ENCODE peak calls at places on chromosome 2, in eight cellular contexts. One of them, this sample, is unnamed.

GRCh38 chr2:74894261-74895030 is 60.5 kb downstream of the HK2 start:
- DNase-seq in C1 segment of cervical spinal cord: no peak
- DNase-seq in epithelial cell of proximal tubule: no peak
- DNase-seq in retinal pigment epithelial cell: no peak
- DNase-seq in PC-3: peak; percentile 63
- DNase-seq in Daoy: peak; percentile 62
- DNase-seq in dorsolateral prefrontal cortex: no peak
- DNase-seq in left ventricle myocardium inferior: no peak
- DNase-seq in this sample: no peak

GRCh38 chr2:55668956-55669355 is 24.7 kb downstream of the PNPT1 start:
- DNase-seq in epithelial cell of proximal tubule: no peak
- DNase-seq in C1 segment of cervical spinal cord: no peak
- DNase-seq in left ventricle myocardium inferior: no peak
- DNase-seq in PC-3: no peak
- DNase-seq in dorsolateral prefrontal cortex: no peak
- DNase-seq in retinal pigment epithelial cell: no peak
- DNase-seq in Daoy: no peak
- DNase-seq in this sample: no peak

GRCh38 chr2:207163053-207163814 is 2.5 kb downstream of the KLF7 start:
- DNase-seq in C1 segment of cervical spinal cord: no peak
- DNase-seq in epithelial cell of proximal tubule: peak; percentile 92
- DNase-seq in left ventricle myocardium inferior: no peak
- DNase-seq in dorsolateral prefrontal cortex: no peak
- DNase-seq in PC-3: peak; percentile 97
- DNase-seq in Daoy: peak; percentile 81
- DNase-seq in retinal pigment epithelial cell: peak; percentile 81
- DNase-seq in this sample: no peak

GRCh38 chr2:171878481-171878993 is 15.5 kb downstream of the SLC25A12 start:
- DNase-seq in C1 segment of cervical spinal cord: no peak
- DNase-seq in Daoy: peak; percentile 56
- DNase-seq in retinal pigment epithelial cell: no peak
- DNase-seq in PC-3: no peak
- DNase-seq in left ventricle myocardium inferior: no peak
- DNase-seq in epithelial cell of proximal tubule: no peak
- DNase-seq in dorsolateral prefrontal cortex: no peak
- DNase-seq in this sample: no peak

GRCh38 chr2:175181877-175182308 is 383 bp upstream of the ATP5MC3 start:
- DNase-seq in epithelial cell of proximal tubule: no peak
- DNase-seq in dorsolateral prefrontal cortex: no peak
- DNase-seq in PC-3: no peak
- DNase-seq in Daoy: no peak
- DNase-seq in retinal pigment epithelial cell: no peak
- DNase-seq in C1 segment of cervical spinal cord: no peak
- DNase-seq in left ventricle myocardium inferior: no peak
- DNase-seq in this sample: no peak

GRCh38 chr2:79935771-79936657 is 368.5 kb downstream of the LRRTM1 start:
- DNase-seq in retinal pigment epithelial cell: peak; percentile 52
- DNase-seq in epithelial cell of proximal tubule: no peak
- DNase-seq in Daoy: peak; percentile 3
- DNase-seq in PC-3: peak; percentile 58
- DNase-seq in left ventricle myocardium inferior: peak; percentile 14
- DNase-seq in C1 segment of cervical spinal cord: no peak
- DNase-seq in dorsolateral prefrontal cortex: peak; percentile 38
- DNase-seq in this sample: peak; percentile 35

GRCh38 chr2:128374001-128374710 is 55.5 kb upstream of the HS6ST1 start:
- DNase-seq in C1 segment of cervical spinal cord: no peak
- DNase-seq in retinal pigment epithelial cell: no peak
- DNase-seq in PC-3: no peak
- DNase-seq in Daoy: peak; percentile 29
- DNase-seq in left ventricle myocardium inferior: no peak
- DNase-seq in epithelial cell of proximal tubule: no peak
- DNase-seq in dorsolateral prefrontal cortex: no peak
- DNase-seq in this sample: no peak

GRCh38 chr2:241040081-241040803 is 41.8 kb downstream of the SNED1 start:
- DNase-seq in PC-3: no peak
- DNase-seq in dorsolateral prefrontal cortex: no peak
- DNase-seq in retinal pigment epithelial cell: no peak
- DNase-seq in left ventricle myocardium inferior: no peak
- DNase-seq in Daoy: no peak
- DNase-seq in epithelial cell of proximal tubule: no peak
- DNase-seq in C1 segment of cervical spinal cord: no peak
- DNase-seq in this sample: no peak

GRCh38 chr2:205902041-205902898 is 183.7 kb downstream of the INO80D start:
- DNase-seq in PC-3: peak; percentile 8
- DNase-seq in dorsolateral prefrontal cortex: no peak
- DNase-seq in C1 segment of cervical spinal cord: no peak
- DNase-seq in epithelial cell of proximal tubule: no peak
- DNase-seq in left ventricle myocardium inferior: no peak
- DNase-seq in retinal pigment epithelial cell: no peak
- DNase-seq in Daoy: peak; percentile 24
- DNase-seq in this sample: no peak

GRCh38 chr2:23427976-23428375 is 43.0 kb downstream of the KLHL29 start:
- DNase-seq in left ventricle myocardium inferior: no peak
- DNase-seq in Daoy: no peak
- DNase-seq in dorsolateral prefrontal cortex: no peak
- DNase-seq in PC-3: no peak
- DNase-seq in epithelial cell of proximal tubule: no peak
- DNase-seq in retinal pigment epithelial cell: no peak
- DNase-seq in C1 segment of cervical spinal cord: no peak
- DNase-seq in this sample: no peak

GRCh38 chr2:71261534-71261933 is 34.6 kb upstream of the PAIP2B start:
- DNase-seq in retinal pigment epithelial cell: no peak
- DNase-seq in left ventricle myocardium inferior: no peak
- DNase-seq in epithelial cell of proximal tubule: no peak
- DNase-seq in PC-3: no peak
- DNase-seq in dorsolateral prefrontal cortex: no peak
- DNase-seq in Daoy: no peak
- DNase-seq in C1 segment of cervical spinal cord: no peak
- DNase-seq in this sample: no peak

GRCh38 chr2:143193121-143193520 is 63.9 kb downstream of the ARHGAP15 start:
- DNase-seq in PC-3: no peak
- DNase-seq in left ventricle myocardium inferior: no peak
- DNase-seq in epithelial cell of proximal tubule: no peak
- DNase-seq in C1 segment of cervical spinal cord: no peak
- DNase-seq in dorsolateral prefrontal cortex: peak; percentile 33
- DNase-seq in Daoy: no peak
- DNase-seq in retinal pigment epithelial cell: no peak
- DNase-seq in this sample: no peak

GRCh38 chr2:7997279-7997678 is 684.6 kb upstream of the ID2 start:
- DNase-seq in C1 segment of cervical spinal cord: no peak
- DNase-seq in retinal pigment epithelial cell: no peak
- DNase-seq in left ventricle myocardium inferior: no peak
- DNase-seq in dorsolateral prefrontal cortex: no peak
- DNase-seq in Daoy: no peak
- DNase-seq in PC-3: no peak
- DNase-seq in epithelial cell of proximal tubule: no peak
- DNase-seq in this sample: no peak

GRCh38 chr2:226411727-226412360 is 387.8 kb downstream of the IRS1 start:
- DNase-seq in epithelial cell of proximal tubule: peak; percentile 94
- DNase-seq in retinal pigment epithelial cell: no peak
- DNase-seq in PC-3: peak; percentile 96
- DNase-seq in dorsolateral prefrontal cortex: no peak
- DNase-seq in Daoy: peak; percentile 55
- DNase-seq in left ventricle myocardium inferior: no peak
- DNase-seq in C1 segment of cervical spinal cord: no peak
- DNase-seq in this sample: no peak

GRCh38 chr2:63899639-63900038 is 57.9 kb downstream of the UGP2 start:
- DNase-seq in PC-3: no peak
- DNase-seq in left ventricle myocardium inferior: no peak
- DNase-seq in dorsolateral prefrontal cortex: no peak
- DNase-seq in Daoy: no peak
- DNase-seq in C1 segment of cervical spinal cord: no peak
- DNase-seq in retinal pigment epithelial cell: no peak
- DNase-seq in epithelial cell of proximal tubule: no peak
- DNase-seq in this sample: no peak

GRCh38 chr2:211103989-211104388 is 547.6 kb downstream of the CPS1 start:
- DNase-seq in epithelial cell of proximal tubule: no peak
- DNase-seq in Daoy: no peak
- DNase-seq in C1 segment of cervical spinal cord: no peak
- DNase-seq in PC-3: peak; percentile 31
- DNase-seq in dorsolateral prefrontal cortex: no peak
- DNase-seq in retinal pigment epithelial cell: no peak
- DNase-seq in left ventricle myocardium inferior: no peak
- DNase-seq in this sample: no peak

GRCh38 chr2:201260302-201260800 is at the start of gene CASP8:
- DNase-seq in epithelial cell of proximal tubule: no peak
- DNase-seq in retinal pigment epithelial cell: no peak
- DNase-seq in left ventricle myocardium inferior: no peak
- DNase-seq in C1 segment of cervical spinal cord: no peak
- DNase-seq in Daoy: peak; percentile 71
- DNase-seq in dorsolateral prefrontal cortex: no peak
- DNase-seq in PC-3: peak; percentile 35
- DNase-seq in this sample: peak; percentile 89

GRCh38 chr2:160440888-160441287 is 52.7 kb downstream of the RBMS1 start:
- DNase-seq in C1 segment of cervical spinal cord: no peak
- DNase-seq in epithelial cell of proximal tubule: no peak
- DNase-seq in left ventricle myocardium inferior: no peak
- DNase-seq in Daoy: no peak
- DNase-seq in retinal pigment epithelial cell: no peak
- DNase-seq in PC-3: no peak
- DNase-seq in dorsolateral prefrontal cortex: no peak
- DNase-seq in this sample: no peak

GRCh38 chr2:157254041-157254440 is 3.5 kb upstream of the GALNT5 start:
- DNase-seq in epithelial cell of proximal tubule: no peak
- DNase-seq in Daoy: no peak
- DNase-seq in retinal pigment epithelial cell: no peak
- DNase-seq in left ventricle myocardium inferior: no peak
- DNase-seq in PC-3: peak; percentile 28
- DNase-seq in dorsolateral prefrontal cortex: no peak
- DNase-seq in C1 segment of cervical spinal cord: no peak
- DNase-seq in this sample: no peak

GRCh38 chr2:1628893-1629292 is 115.4 kb downstream of the PXDN start:
- DNase-seq in left ventricle myocardium inferior: no peak
- DNase-seq in retinal pigment epithelial cell: peak; percentile 99
- DNase-seq in epithelial cell of proximal tubule: peak; percentile 77
- DNase-seq in PC-3: peak; percentile 71
- DNase-seq in C1 segment of cervical spinal cord: no peak
- DNase-seq in dorsolateral prefrontal cortex: no peak
- DNase-seq in Daoy: peak; percentile 62
- DNase-seq in this sample: no peak

GRCh38 chr2:215465246-215465645 is 29.4 kb upstream of the FN1 start:
- DNase-seq in retinal pigment epithelial cell: no peak
- DNase-seq in C1 segment of cervical spinal cord: no peak
- DNase-seq in Daoy: peak; percentile 66
- DNase-seq in left ventricle myocardium inferior: no peak
- DNase-seq in PC-3: peak; percentile 15
- DNase-seq in epithelial cell of proximal tubule: no peak
- DNase-seq in dorsolateral prefrontal cortex: no peak
- DNase-seq in this sample: no peak

GRCh38 chr2:202705446-202706020 is 70.8 kb downstream of the FAM117B start:
- DNase-seq in left ventricle myocardium inferior: no peak
- DNase-seq in Daoy: no peak
- DNase-seq in retinal pigment epithelial cell: no peak
- DNase-seq in PC-3: no peak
- DNase-seq in dorsolateral prefrontal cortex: no peak
- DNase-seq in C1 segment of cervical spinal cord: no peak
- DNase-seq in epithelial cell of proximal tubule: no peak
- DNase-seq in this sample: no peak

GRCh38 chr2:193841389-193842150 is 1646.8 kb upstream of the TMEFF2 start:
- DNase-seq in Daoy: no peak
- DNase-seq in retinal pigment epithelial cell: no peak
- DNase-seq in dorsolateral prefrontal cortex: no peak
- DNase-seq in C1 segment of cervical spinal cord: no peak
- DNase-seq in left ventricle myocardium inferior: no peak
- DNase-seq in epithelial cell of proximal tubule: no peak
- DNase-seq in PC-3: no peak
- DNase-seq in this sample: no peak

GRCh38 chr2:128346291-128346690 is 27.6 kb upstream of the HS6ST1 start:
- DNase-seq in left ventricle myocardium inferior: no peak
- DNase-seq in dorsolateral prefrontal cortex: no peak
- DNase-seq in epithelial cell of proximal tubule: no peak
- DNase-seq in retinal pigment epithelial cell: no peak
- DNase-seq in PC-3: no peak
- DNase-seq in C1 segment of cervical spinal cord: no peak
- DNase-seq in Daoy: no peak
- DNase-seq in this sample: no peak

GRCh38 chr2:16201876-16202642 is 261.7 kb downstream of the MYCN start:
- DNase-seq in PC-3: no peak
- DNase-seq in dorsolateral prefrontal cortex: no peak
- DNase-seq in Daoy: peak; percentile 19
- DNase-seq in C1 segment of cervical spinal cord: no peak
- DNase-seq in epithelial cell of proximal tubule: no peak
- DNase-seq in left ventricle myocardium inferior: no peak
- DNase-seq in retinal pigment epithelial cell: no peak
- DNase-seq in this sample: no peak

GRCh38 chr2:20444113-20444992 is 2.5 kb upstream of the RHOB start:
- DNase-seq in left ventricle myocardium inferior: peak; percentile 52
- DNase-seq in epithelial cell of proximal tubule: no peak
- DNase-seq in Daoy: no peak
- DNase-seq in PC-3: no peak
- DNase-seq in dorsolateral prefrontal cortex: no peak
- DNase-seq in retinal pigment epithelial cell: no peak
- DNase-seq in C1 segment of cervical spinal cord: no peak
- DNase-seq in this sample: no peak

This sample was measured in HL-60.